ENCODE peak calls at places on chromosome X, in six cellular contexts. M is stimulated activated CD8-positive, alpha-beta memory T cell treated with anti-CD3 and anti-CD28 coated beads, Interleukin-7, amount 100 ng/mL, for 1 hour; Q is anterior cingulate cortex; Z is T-helper 2 cell; F is AG09319; E is nephron progenitor cell. N is an unnamed sample.

GRCh38 chrX:13398073-13398823 is 78.4 kb upstream of the ATXN3L start:
- DNase-seq in M (no peak), Q (no peak), Z (no peak), F (peak), E (no peak), N (peak)

GRCh38 chrX:152245231-152245630 is 106.9 kb upstream of the MAGEA10 start:
- DNase-seq in M (no peak), Q (no peak), Z (no peak), F (no peak), E (no peak), N (peak)

GRCh38 chrX:17542123-17542522 is 167.1 kb downstream of the NHS start:
- DNase-seq in M (no peak), Q (peak), Z (no peak), F (no peak), E (no peak), N (no peak)

GRCh38 chrX:66064261-66064660 is 24.4 kb upstream of the VSIG4 start:
- DNase-seq in M (no peak), Q (no peak), Z (no peak), F (no peak), E (no peak), N (no peak)

GRCh38 chrX:103428525-103428924 is 52.2 kb downstream of the BEX3 start:
- DNase-seq in M (no peak), Q (no peak), Z (no peak), F (no peak), E (no peak), N (no peak)

GRCh38 chrX:136147320-136147901 is at the start of gene FHL1:
- DNase-seq in M (no peak), Q (peak), Z (peak), F (no peak), E (peak), N (peak)

GRCh38 chrX:53048169-53049126 is at the start of gene GPR173:
- DNase-seq in M (no peak), Q (peak), Z (no peak), F (peak), E (peak), N (peak)

GRCh38 chrX:40096395-40097091 is 1.2 kb downstream of the BCOR start:
- DNase-seq in M (no peak), Q (peak), Z (peak), F (no peak), E (peak), N (peak)

GRCh38 chrX:136291824-136292223 is 8.9 kb upstream of the ADGRG4 start:
- DNase-seq in M (no peak), Q (no peak), Z (no peak), F (no peak), E (no peak), N (no peak)

GRCh38 chrX:7192871-7193270 is 44.9 kb upstream of the PUDP start:
- DNase-seq in M (no peak), Q (no peak), Z (no peak), F (no peak), E (no peak), N (no peak)

N was measured in SJCRH30.